ENCODE peak calls at places on chromosomes 2 and 18, in eight cellular contexts. V, A, S, O, U, M, Z and F are unnamed samples.

GRCh38 chr2:127174977-127175376 is 45.1 kb downstream of the CYP27C1 start:
- DNase-seq in V (no peak), A (no peak), S (no peak), O (no peak), U (no peak), M (no peak), Z (peak), F (no peak)

GRCh38 chr2:196162586-196163180 is 8.7 kb downstream of the STK17B start:
- DNase-seq in V (no peak), A (no peak), S (no peak), O (no peak), U (no peak), M (no peak), Z (no peak), F (no peak)

GRCh38 chr18:77056399-77057015 is 76.1 kb downstream of the MBP start:
- DNase-seq in V (no peak), A (no peak), S (no peak), O (no peak), U (no peak), M (peak), Z (no peak), F (no peak)

GRCh38 chr2:71784734-71785549 is 331.6 kb downstream of the DYSF start:
- DNase-seq in V (peak), A (no peak), S (peak), O (peak), U (peak), M (no peak), Z (peak), F (peak)

GRCh38 chr2:111945444-111946293 is 47.3 kb downstream of the MERTK start:
- DNase-seq in V (no peak), A (no peak), S (no peak), O (no peak), U (no peak), M (no peak), Z (no peak), F (no peak)

GRCh38 chr18:63604791-63605567 is 17.8 kb downstream of the SERPINB13 start:
- DNase-seq in V (peak), A (no peak), S (peak), O (no peak), U (peak), M (no peak), Z (no peak), F (peak)

GRCh38 chr2:217066510-217067270 is 206.8 kb upstream of the TNP1 start:
- DNase-seq in V (no peak), A (no peak), S (no peak), O (no peak), U (no peak), M (no peak), Z (no peak), F (no peak)

GRCh38 chr2:133566967-133567645 is 1.2 kb downstream of the NCKAP5 start:
- DNase-seq in V (peak), A (no peak), S (peak), O (peak), U (no peak), M (peak), Z (no peak), F (peak)

GRCh38 chr2:18719978-18720775 is 130.8 kb upstream of the NT5C1B start:
- DNase-seq in V (peak), A (no peak), S (peak), O (no peak), U (no peak), M (no peak), Z (no peak), F (peak)

GRCh38 chr2:97713296-97714083 is at the start of gene ZAP70:
- DNase-seq in V (no peak), A (peak), S (no peak), O (no peak), U (no peak), M (no peak), Z (no peak), F (no peak)

GRCh38 chr2:236117861-236118269 is 50.3 kb downstream of the GBX2 start:
- DNase-seq in V (no peak), A (no peak), S (no peak), O (no peak), U (no peak), M (peak), Z (no peak), F (no peak)

DNA sequence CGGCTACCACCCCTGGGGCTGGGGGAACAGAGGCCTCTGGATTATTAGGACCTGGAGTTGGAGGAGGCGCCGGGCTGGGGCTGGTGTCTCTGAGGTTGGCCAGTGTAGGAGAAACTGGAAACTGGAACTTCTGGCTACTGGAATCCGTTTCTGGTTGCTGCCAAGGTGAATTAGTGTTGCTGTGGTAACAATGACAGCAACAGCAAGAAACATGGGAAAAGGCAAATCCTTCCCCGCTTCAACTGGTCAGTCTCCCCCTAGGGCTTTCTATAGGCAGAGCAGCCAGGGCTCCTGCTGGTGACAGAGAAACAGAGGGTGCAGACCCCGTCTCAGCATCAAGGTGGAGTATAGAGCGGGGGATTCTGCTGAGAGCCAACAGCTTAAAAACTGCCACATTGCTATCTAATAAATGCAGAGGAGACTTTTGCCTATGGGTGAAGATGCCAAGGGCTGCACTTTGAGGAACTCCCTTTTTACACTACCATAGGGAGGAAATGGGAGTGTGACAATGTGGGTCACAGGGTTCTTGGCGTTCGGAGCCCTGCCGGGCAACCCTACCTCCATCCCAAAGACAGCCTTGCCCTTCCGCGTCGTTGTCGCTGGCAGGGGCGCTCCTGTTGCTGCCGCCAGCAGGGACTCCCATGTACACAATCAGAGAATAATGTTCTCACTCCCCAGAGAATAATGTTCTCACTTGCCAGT is 81.4 kb upstream of the CABLES1 start:
- DNase-seq in V (peak), A (no peak), S (peak), O (peak), U (no peak), M (peak), Z (peak), F (peak)
- TF ChIP-seq CTCF in V (peak), A (no peak), S (peak), O (peak), U (no peak), M (peak), Z (peak), F (peak)

DNA sequence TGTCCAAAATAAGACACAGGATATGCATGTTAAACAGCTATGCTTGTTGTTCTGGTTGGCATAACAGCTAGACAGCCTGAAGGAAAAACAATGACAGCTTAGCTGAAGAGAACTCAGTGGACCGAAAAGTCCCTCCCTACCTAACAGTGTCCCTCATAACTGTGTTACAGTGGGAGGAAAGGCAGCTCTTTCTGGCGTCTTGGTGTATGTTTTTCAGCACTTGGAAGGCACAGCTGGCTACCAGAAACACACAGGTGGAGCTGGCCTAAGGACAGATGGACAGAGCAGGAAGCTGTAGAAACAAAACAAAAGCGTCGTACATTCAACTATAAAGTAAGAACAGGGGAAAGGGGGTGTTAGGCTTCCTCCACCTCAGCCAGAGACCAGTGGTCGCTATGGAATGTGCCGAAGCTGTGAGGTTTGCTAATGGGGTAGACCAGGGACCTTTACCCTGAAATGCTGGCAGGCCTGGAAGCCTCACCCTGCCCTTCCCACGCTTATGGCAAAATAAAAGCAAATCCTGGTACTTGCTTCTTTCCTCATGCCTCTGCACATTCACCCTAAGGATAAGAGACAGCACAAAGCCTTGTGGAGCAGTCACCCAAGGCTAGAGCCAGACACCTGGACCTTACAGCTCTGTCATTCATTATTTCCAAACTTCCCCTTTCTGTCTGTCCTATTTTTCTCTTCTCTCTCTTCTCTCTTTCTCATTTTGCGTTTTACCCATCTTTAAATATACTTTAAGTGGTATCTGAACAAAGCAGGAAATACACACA is 103.4 kb upstream of the TRIB2 start:
- DNase-seq in V (no peak), A (peak), S (no peak), O (no peak), U (no peak), M (peak), Z (peak), F (no peak)
- H2AFZ ChIP-seq in V (no peak), A (peak), S (no peak), O (no peak), U (no peak), M (peak), Z (no peak), F (peak)

GRCh38 chr2:172275239-172275638 is 152.1 kb upstream of the ITGA6 start:
- DNase-seq in V (no peak), A (no peak), S (no peak), O (no peak), U (no peak), M (no peak), Z (no peak), F (no peak)
- H3K4me2 ChIP-seq in V (no peak), A (no peak), S (no peak), O (no peak), U (no peak), M (no peak), Z (no peak), F (no peak)

GRCh38 chr2:238158018-238158806 is 558 bp upstream of the ERFE start:
- DNase-seq in V (no peak), A (no peak), S (no peak), O (no peak), U (no peak), M (no peak), Z (no peak), F (no peak)

GRCh38 chr2:238157506-238158017 is 1.2 kb upstream of the ERFE start:
- DNase-seq in V (no peak), A (no peak), S (no peak), O (no peak), U (no peak), M (no peak), Z (no peak), F (no peak)

GRCh38 chr2:238160206-238161129 is 1.7 kb downstream of the ERFE start:
- DNase-seq in V (no peak), A (peak), S (no peak), O (peak), U (no peak), M (peak), Z (peak), F (no peak)

GRCh38 chr2:238159676-238160205 is 971 bp downstream of the ERFE start:
- DNase-seq in V (no peak), A (no peak), S (no peak), O (no peak), U (no peak), M (no peak), Z (no peak), F (no peak)

DNA sequence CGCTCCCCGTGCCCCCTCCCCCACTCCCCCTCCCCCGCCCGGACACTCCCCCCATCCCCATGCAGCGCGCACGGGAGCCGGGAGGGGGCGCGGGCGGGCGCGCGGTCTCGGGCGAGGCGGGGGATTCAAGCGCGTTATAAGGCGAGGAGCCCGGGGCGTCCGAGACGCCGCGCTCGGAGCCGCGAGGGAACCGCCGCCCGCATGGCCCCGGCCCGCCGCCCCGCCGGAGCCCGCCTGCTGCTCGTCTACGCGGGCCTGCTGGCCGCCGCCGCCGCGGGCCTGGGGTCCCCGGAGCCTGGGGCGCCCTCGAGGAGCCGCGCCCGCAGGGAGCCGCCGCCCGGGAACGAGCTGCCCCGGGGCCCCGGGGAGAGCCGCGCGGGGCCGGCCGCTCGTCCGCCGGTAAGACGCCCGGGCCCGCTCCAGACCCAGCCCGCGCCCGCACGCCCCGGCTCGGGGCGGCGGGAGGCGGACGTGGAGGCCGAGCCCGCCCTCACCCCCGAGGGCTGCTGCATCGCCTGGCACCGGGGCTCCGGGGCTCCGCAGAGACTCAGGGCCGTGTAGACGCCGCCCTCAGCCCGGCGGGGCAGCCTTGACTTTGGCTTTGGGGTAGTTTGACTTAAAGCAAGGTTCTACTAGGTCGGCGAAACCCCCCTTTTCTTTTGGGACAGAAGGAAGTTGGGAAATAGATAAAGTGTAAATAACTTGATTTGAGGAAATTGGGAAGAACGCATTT is at the start of gene ERFE:
- DNase-seq in V (no peak), A (peak), S (peak), O (peak), U (no peak), M (peak), Z (peak), F (no peak)
- TF ChIP-seq CTCF in V (no peak), A (no peak), S (no peak), O (peak), U (no peak), M (peak), Z (no peak), F (no peak)

GRCh38 chr2:27370026-27370815 is at the start of the genes EIF2B4 and SNX17:
- DNase-seq in V (peak), A (peak), S (peak), O (peak), U (peak), M (peak), Z (peak), F (peak)
- H2AFZ ChIP-seq in V (peak), A (peak), S (peak), O (no peak), U (no peak), M (peak), Z (peak), F (peak)

GRCh38 chr18:79421275-79421857 is 25.6 kb downstream of the NFATC1 start:
- DNase-seq in V (no peak), A (no peak), S (no peak), O (no peak), U (no peak), M (no peak), Z (no peak), F (no peak)
- H3K4me2 ChIP-seq in V (peak), A (no peak), S (no peak), O (no peak), U (no peak), M (no peak), Z (no peak), F (no peak)

GRCh38 chr2:190023860-190024259 is 38.7 kb downstream of the MSTN start:
- DNase-seq in V (peak), A (peak), S (peak), O (no peak), U (peak), M (peak), Z (peak), F (peak)
- TF ChIP-seq CTCF in V (peak), A (peak), S (peak), O (peak), U (peak), M (peak), Z (peak), F (peak)